ENCODE peak calls at places on chromosomes 16 and 17, in six cellular contexts. One of them, this sample, is unnamed.

GRCh38 chr17:64155751-64156544 is 26.0 kb upstream of the ERN1 start:
- DNase-seq in K562: no peak
- DNase-seq in A549: no peak
- DNase-seq in IMR-90: peak
- DNase-seq in GM12878: no peak
- DNase-seq in HepG2: peak
- DNase-seq in this sample: no peak

GRCh38 chr17:30238387-30239088 is 3.0 kb upstream of the SLC6A4 start:
- DNase-seq in K562: no peak
- DNase-seq in A549: no peak
- DNase-seq in IMR-90: no peak
- DNase-seq in GM12878: no peak
- DNase-seq in HepG2: no peak
- DNase-seq in this sample: no peak

GRCh38 chr16:912684-913613 is 57.8 kb downstream of the LMF1 start:
- DNase-seq in K562: no peak
- DNase-seq in A549: no peak
- DNase-seq in IMR-90: no peak
- DNase-seq in GM12878: no peak
- DNase-seq in HepG2: peak
- DNase-seq in this sample: no peak

GRCh38 chr16:86665319-86665675 is 86.9 kb downstream of the FOXL1 start:
- DNase-seq in K562: no peak
- DNase-seq in A549: peak
- DNase-seq in IMR-90: peak
- DNase-seq in GM12878: peak
- DNase-seq in HepG2: peak
- DNase-seq in this sample: no peak

GRCh38 chr16:53995378-53995777 is 291.2 kb downstream of the IRX3 start:
- DNase-seq in K562: no peak
- DNase-seq in A549: no peak
- DNase-seq in IMR-90: no peak
- DNase-seq in GM12878: no peak
- DNase-seq in HepG2: no peak
- DNase-seq in this sample: no peak

GRCh38 chr17:41678411-41678906 is 10.2 kb upstream of the EIF1 start:
- DNase-seq in K562: peak
- DNase-seq in A549: peak
- DNase-seq in IMR-90: peak
- DNase-seq in GM12878: peak
- DNase-seq in HepG2: no peak
- DNase-seq in this sample: no peak

GRCh38 chr17:284676-285355 is 67.8 kb downstream of the RPH3AL start:
- DNase-seq in K562: no peak
- DNase-seq in A549: no peak
- DNase-seq in IMR-90: no peak
- DNase-seq in GM12878: no peak
- DNase-seq in HepG2: no peak
- DNase-seq in this sample: no peak

GRCh38 chr16:69084301-69084700 is 21.2 kb upstream of the HAS3 start:
- DNase-seq in K562: no peak
- DNase-seq in A549: no peak
- DNase-seq in IMR-90: peak
- DNase-seq in GM12878: no peak
- DNase-seq in HepG2: no peak
- DNase-seq in this sample: no peak

DNA sequence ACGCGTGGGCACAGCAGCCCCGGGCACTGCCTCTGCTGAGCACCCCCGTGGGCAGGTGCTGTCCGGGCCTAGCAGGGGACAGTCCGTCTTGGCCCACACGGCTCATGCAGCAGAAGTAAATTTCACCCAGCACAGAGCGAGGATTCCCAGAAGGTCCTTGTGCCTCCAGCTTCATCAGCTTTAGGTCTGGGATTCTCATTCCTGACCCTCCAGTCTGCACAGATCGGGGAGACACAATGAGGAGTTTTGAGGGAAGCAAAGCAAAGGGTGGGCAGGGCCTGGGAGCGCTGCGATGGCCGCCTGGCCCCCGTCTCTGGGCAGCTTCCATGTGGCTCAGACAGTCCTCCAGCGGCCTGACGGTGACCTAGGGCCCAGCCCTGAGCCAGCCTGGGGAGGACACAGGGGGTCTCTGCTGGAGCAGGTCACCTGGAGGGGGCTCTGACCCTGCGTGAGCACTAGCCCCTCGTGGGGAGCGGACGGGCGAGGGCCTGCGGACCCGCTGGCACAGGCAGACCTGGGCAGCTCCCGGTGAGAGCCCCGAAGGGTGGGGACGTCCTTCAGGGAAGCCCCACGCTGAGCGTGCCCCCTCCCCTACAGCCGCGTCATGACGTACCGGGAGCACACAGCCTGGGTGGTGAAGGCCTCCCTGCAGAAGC is 30.7 kb upstream of the CHMP6 start:
- DNase-seq in K562: no peak
- DNase-seq in A549: no peak
- DNase-seq in IMR-90: no peak
- DNase-seq in GM12878: no peak
- DNase-seq in HepG2: no peak
- DNase-seq in this sample: no peak
- TF ChIP-seq BHLHE40 in K562: no peak
- TF ChIP-seq BHLHE40 in A549: no peak
- TF ChIP-seq BHLHE40 in IMR-90: no peak
- TF ChIP-seq BHLHE40 in GM12878: no peak
- TF ChIP-seq BHLHE40 in HepG2: no peak
- TF ChIP-seq BHLHE40 in this sample: no peak

DNA sequence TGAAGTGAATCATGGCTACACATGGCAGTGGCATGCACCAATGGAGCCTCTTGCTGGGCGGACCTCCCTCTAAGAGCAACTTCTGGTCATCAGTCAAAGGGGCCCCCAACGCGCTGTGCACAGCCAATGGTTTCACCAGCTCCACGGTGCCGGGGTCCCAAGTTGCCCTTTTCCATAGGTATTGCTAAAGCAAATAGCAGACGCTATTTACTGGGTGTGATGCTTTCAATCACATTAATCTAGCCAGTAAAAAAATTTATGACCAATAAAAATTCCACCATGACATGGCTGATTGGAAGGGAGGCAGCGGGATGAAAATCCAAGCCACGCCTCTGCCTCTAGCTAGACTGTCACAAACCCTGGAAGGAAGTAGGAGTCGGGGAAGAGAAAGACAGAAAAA is 680.3 kb upstream of the SOX9 start:
- DNase-seq in K562: no peak
- DNase-seq in A549: peak
- DNase-seq in IMR-90: peak
- DNase-seq in GM12878: no peak
- DNase-seq in HepG2: no peak
- DNase-seq in this sample: peak
- TF ChIP-seq BHLHE40 in K562: no peak
- TF ChIP-seq BHLHE40 in A549: no peak
- TF ChIP-seq BHLHE40 in IMR-90: no peak
- TF ChIP-seq BHLHE40 in GM12878: no peak
- TF ChIP-seq BHLHE40 in HepG2: no peak
- TF ChIP-seq BHLHE40 in this sample: no peak

DNA sequence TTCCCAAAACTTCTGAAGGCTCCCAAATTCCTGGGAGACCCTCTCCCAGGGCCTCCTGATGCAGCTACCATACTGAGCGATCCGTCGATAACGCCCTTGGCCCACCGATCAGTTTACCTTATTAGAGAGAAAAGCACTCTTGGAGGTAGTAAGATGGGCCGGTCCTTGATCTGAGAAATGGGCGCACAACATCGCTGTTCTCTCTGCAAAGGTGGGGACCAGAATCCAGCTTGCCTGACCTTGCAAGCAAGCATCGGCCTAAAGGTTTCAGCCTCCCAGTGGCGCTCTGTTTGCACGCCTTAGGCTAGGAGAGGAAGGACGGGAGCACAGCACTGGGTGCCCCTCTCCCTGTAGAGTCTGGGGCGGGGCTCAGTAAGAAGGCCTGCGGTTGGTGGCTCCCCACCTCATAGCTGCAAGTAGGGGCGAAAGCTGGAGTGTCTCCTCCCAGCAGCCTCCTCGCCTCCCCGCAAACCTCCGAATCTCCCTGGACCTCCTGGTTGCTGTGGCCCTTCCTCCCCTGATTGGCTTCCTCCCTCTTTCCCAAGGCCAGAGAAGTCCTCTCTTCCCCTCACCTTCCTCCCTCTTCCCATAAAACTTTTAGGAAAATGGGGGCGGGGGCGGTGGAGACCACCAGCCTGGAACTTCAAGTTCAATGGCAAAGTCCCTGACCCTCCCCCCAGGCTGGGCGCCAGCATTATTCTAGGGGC is at the start of gene PRAC1:
- DNase-seq in K562: no peak
- DNase-seq in A549: no peak
- DNase-seq in IMR-90: no peak
- DNase-seq in GM12878: no peak
- DNase-seq in HepG2: no peak
- DNase-seq in this sample: no peak
- TF ChIP-seq BHLHE40 in K562: no peak
- TF ChIP-seq BHLHE40 in A549: no peak
- TF ChIP-seq BHLHE40 in IMR-90: no peak
- TF ChIP-seq BHLHE40 in GM12878: no peak
- TF ChIP-seq BHLHE40 in HepG2: no peak
- TF ChIP-seq BHLHE40 in this sample: no peak

DNA sequence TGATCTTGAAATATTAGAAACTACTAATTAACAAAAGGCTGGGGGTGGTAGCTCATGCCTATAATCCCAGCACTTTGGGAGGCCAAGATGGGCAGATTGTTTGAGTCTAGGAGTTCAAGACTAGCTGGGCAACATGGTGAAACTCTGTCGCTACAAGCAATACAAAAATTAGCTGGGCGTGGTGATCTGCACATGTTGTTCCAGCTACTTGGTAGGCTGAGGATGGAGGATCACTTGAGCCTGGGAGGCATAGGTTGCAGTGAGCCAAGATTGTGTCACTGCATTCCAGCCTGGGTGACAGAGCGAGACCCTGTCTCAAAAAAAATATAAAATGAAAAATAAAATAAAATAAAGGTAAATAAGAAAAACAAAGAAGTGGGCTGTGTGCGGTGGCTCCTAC is 66.6 kb downstream of the ARSG start:
- DNase-seq in K562: no peak
- DNase-seq in A549: no peak
- DNase-seq in IMR-90: no peak
- DNase-seq in GM12878: no peak
- DNase-seq in HepG2: no peak
- DNase-seq in this sample: no peak
- TF ChIP-seq BHLHE40 in K562: no peak
- TF ChIP-seq BHLHE40 in A549: no peak
- TF ChIP-seq BHLHE40 in IMR-90: no peak
- TF ChIP-seq BHLHE40 in GM12878: no peak
- TF ChIP-seq BHLHE40 in HepG2: no peak
- TF ChIP-seq BHLHE40 in this sample: no peak

GRCh38 chr16:17320009-17320408 is 150.8 kb downstream of the XYLT1 start:
- DNase-seq in K562: no peak
- DNase-seq in A549: no peak
- DNase-seq in IMR-90: no peak
- DNase-seq in GM12878: no peak
- DNase-seq in HepG2: no peak
- DNase-seq in this sample: no peak

GRCh38 chr16:17321824-17322223 is 148.9 kb downstream of the XYLT1 start:
- DNase-seq in K562: no peak
- DNase-seq in A549: no peak
- DNase-seq in IMR-90: no peak
- DNase-seq in GM12878: no peak
- DNase-seq in HepG2: no peak
- DNase-seq in this sample: no peak

GRCh38 chr16:17314148-17314547 is 156.6 kb downstream of the XYLT1 start:
- DNase-seq in K562: no peak
- DNase-seq in A549: no peak
- DNase-seq in IMR-90: no peak
- DNase-seq in GM12878: no peak
- DNase-seq in HepG2: no peak
- DNase-seq in this sample: no peak

GRCh38 chr16:17316005-17316404 is 154.8 kb downstream of the XYLT1 start:
- DNase-seq in K562: no peak
- DNase-seq in A549: no peak
- DNase-seq in IMR-90: no peak
- DNase-seq in GM12878: no peak
- DNase-seq in HepG2: peak
- DNase-seq in this sample: no peak

GRCh38 chr16:17318200-17318599 is 152.6 kb downstream of the XYLT1 start:
- DNase-seq in K562: no peak
- DNase-seq in A549: peak
- DNase-seq in IMR-90: peak
- DNase-seq in GM12878: no peak
- DNase-seq in HepG2: no peak
- DNase-seq in this sample: no peak
- TF ChIP-seq BHLHE40 in K562: no peak
- TF ChIP-seq BHLHE40 in A549: no peak
- TF ChIP-seq BHLHE40 in IMR-90: no peak
- TF ChIP-seq BHLHE40 in GM12878: no peak
- TF ChIP-seq BHLHE40 in HepG2: no peak
- TF ChIP-seq BHLHE40 in this sample: no peak

GRCh38 chr16:23901178-23902131 is 65.7 kb downstream of the PRKCB start:
- DNase-seq in K562: peak
- DNase-seq in A549: no peak
- DNase-seq in IMR-90: no peak
- DNase-seq in GM12878: no peak
- DNase-seq in HepG2: no peak
- DNase-seq in this sample: no peak
- TF ChIP-seq BHLHE40 in K562: peak
- TF ChIP-seq BHLHE40 in A549: no peak
- TF ChIP-seq BHLHE40 in IMR-90: no peak
- TF ChIP-seq BHLHE40 in GM12878: no peak
- TF ChIP-seq BHLHE40 in HepG2: no peak
- TF ChIP-seq BHLHE40 in this sample: no peak

GRCh38 chr16:11155284-11155806 is 100.7 kb downstream of the SOCS1 start:
- DNase-seq in K562: peak
- DNase-seq in A549: no peak
- DNase-seq in IMR-90: peak
- DNase-seq in GM12878: no peak
- DNase-seq in HepG2: no peak
- DNase-seq in this sample: no peak
- TF ChIP-seq BHLHE40 in K562: no peak
- TF ChIP-seq BHLHE40 in A549: no peak
- TF ChIP-seq BHLHE40 in IMR-90: peak
- TF ChIP-seq BHLHE40 in GM12878: no peak
- TF ChIP-seq BHLHE40 in HepG2: no peak
- TF ChIP-seq BHLHE40 in this sample: no peak